ENCODE peak calls at places on chromosomes 6 and 20, in ten cellular contexts. U, I, W, V, Q, N, B, J, C and Y are unnamed samples.
A peak's percentile ranks its signal among the peaks of the same experiment; 100 is the strongest.

GRCh38 chr6:39029156-39030011 is 19.2 kb upstream of the GLP1R start:
- DNase-seq in B (peak; percentile 77), I (peak; percentile 36), J (no peak), C (no peak), Q (no peak), U (peak; percentile 33), V (no peak), N (no peak), W (peak; percentile 38), Y (peak; percentile 74)

GRCh38 chr6:78589426-78589825 is 277.9 kb upstream of the IRAK1BP1 start:
- DNase-seq in N (no peak), C (no peak), I (no peak), B (no peak), V (no peak), J (no peak), W (no peak), Q (no peak), U (no peak), Y (no peak)

GRCh38 chr6:25476126-25476525 is 175.9 kb upstream of the SCGN start:
- DNase-seq in Q (peak; percentile 11), N (peak; percentile 30), B (no peak), I (no peak), U (no peak), W (no peak), J (no peak), C (no peak), V (no peak), Y (no peak)

GRCh38 chr20:61908057-61909026 is 157.3 kb downstream of the TAF4 start:
- DNase-seq in J (peak; percentile 62), Q (no peak), I (no peak), N (no peak), W (no peak), B (no peak), V (no peak), C (no peak), U (no peak), Y (peak; percentile 10)

GRCh38 chr20:51354769-51355319 is 187.7 kb downstream of the NFATC2 start:
- DNase-seq in B (no peak), N (peak; percentile 62), U (no peak), C (no peak), I (no peak), V (no peak), J (peak; percentile 63), W (no peak), Q (peak; percentile 84), Y (no peak)

GRCh38 chr6:116536216-116536621 is 9.3 kb downstream of the TRAPPC3L start:
- DNase-seq in W (peak; percentile 27), C (no peak), V (no peak), U (peak; percentile 72), Q (peak; percentile 71), N (peak; percentile 50), I (peak; percentile 65), B (no peak), J (no peak), Y (no peak)

GRCh38 chr6:107768044-107768443 is 56.1 kb downstream of the SCML4 start:
- DNase-seq in Q (no peak), U (no peak), N (no peak), W (no peak), B (no peak), C (no peak), I (no peak), V (no peak), J (no peak), Y (no peak)

GRCh38 chr20:62358171-62358719 is 8.9 kb downstream of the LAMA5 start:
- DNase-seq in W (no peak), I (no peak), N (no peak), U (no peak), J (no peak), V (no peak), B (no peak), C (no peak), Q (no peak), Y (peak; percentile 28)

GRCh38 chr6:25660512-25660911 is 8.5 kb downstream of the SCGN start:
- DNase-seq in J (no peak), N (peak; percentile 49), U (no peak), I (no peak), Q (peak; percentile 54), W (no peak), B (no peak), V (no peak), C (peak; percentile 9), Y (no peak)

GRCh38 chr20:47113362-47114118 is 218.9 kb downstream of the EYA2 start:
- DNase-seq in C (no peak), B (no peak), N (no peak), I (no peak), W (no peak), J (no peak), U (no peak), V (no peak), Q (peak; percentile 76), Y (no peak)

GRCh38 chr6:62613920-62614319 is 327.9 kb upstream of the KHDRBS2 start:
- DNase-seq in J (no peak), C (no peak), N (no peak), W (no peak), U (no peak), Q (no peak), B (peak; percentile 52), V (no peak), I (no peak), Y (no peak)

GRCh38 chr6:62615366-62616015 is 329.5 kb upstream of the KHDRBS2 start:
- DNase-seq in B (no peak), N (no peak), V (no peak), I (no peak), Q (no peak), W (no peak), U (no peak), J (no peak), C (no peak), Y (no peak)

GRCh38 chr6:62612526-62612925 is 326.5 kb upstream of the KHDRBS2 start:
- DNase-seq in W (no peak), J (no peak), V (no peak), I (no peak), U (no peak), B (no peak), Q (no peak), C (no peak), N (no peak), Y (peak; percentile 27)

DNA sequence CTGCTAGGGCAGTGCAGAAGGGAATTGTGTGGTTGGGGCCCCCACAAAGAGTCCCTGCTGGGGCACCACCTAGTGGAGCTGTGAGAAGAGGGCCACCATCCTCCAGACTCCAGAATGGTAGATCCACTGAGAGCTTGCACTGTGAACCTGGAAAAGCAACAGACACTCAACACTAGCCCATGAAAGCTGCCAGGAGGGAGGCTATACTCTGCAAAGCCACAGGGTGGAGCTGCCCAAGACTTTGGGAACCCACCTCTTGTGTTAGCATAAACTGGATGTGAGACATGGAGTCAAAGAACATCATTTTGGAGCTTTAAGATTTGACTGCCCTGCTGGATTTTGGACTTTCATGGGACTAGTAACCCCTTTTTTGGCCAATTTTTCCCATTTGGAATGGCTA is 328.4 kb upstream of the KHDRBS2 start:
- DNase-seq in U (no peak), C (no peak), W (no peak), N (no peak), I (no peak), V (no peak), B (peak; percentile 29), J (no peak), Q (no peak), Y (no peak)
- TF ChIP-seq CTCF in U (no peak), C (no peak), W (no peak), N (no peak), I (peak; percentile 5), V (no peak), B (peak; percentile 42), J (no peak), Q (no peak), Y (peak; percentile 9)

DNA sequence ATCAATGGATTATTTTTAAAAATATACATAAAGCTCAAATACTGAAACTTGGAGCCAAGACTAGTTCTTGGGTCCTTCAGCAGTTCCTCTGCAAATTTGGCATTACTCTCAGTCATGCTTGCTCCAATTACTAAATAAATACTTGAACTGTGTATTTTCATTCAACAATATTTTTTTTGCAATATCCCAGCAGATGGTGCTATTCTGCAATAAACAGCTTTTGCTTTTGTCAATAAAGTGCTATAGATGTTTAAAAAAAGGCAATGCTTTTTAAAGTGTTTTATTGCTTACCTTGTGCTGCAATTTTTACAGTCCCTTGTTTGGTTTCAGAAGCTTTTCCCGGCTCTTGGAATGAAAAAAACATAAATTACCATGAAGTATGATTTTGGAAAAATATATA is 243.4 kb downstream of the TRDN start:
- DNase-seq in U (peak; percentile 55), I (peak; percentile 9), C (no peak), N (no peak), V (no peak), W (no peak), J (no peak), Q (no peak), B (no peak), Y (no peak)
- TF ChIP-seq CTCF in U (peak; percentile 38), I (peak; percentile 10), C (no peak), N (no peak), V (no peak), W (no peak), J (no peak), Q (no peak), B (peak; percentile 48), Y (peak; percentile 8)

GRCh38 chr6:130314271-130314670 is 51.5 kb upstream of the TMEM200A start:
- DNase-seq in W (no peak), J (no peak), V (no peak), I (peak; percentile 21), Q (no peak), B (no peak), U (no peak), N (no peak), C (no peak), Y (no peak)

GRCh38 chr6:130309028-130309427 is 56.8 kb upstream of the TMEM200A start:
- DNase-seq in W (no peak), I (no peak), Q (no peak), U (no peak), V (no peak), C (no peak), J (no peak), N (no peak), B (no peak), Y (no peak)

GRCh38 chr6:130307752-130308361 is 58.0 kb upstream of the TMEM200A start:
- DNase-seq in Q (peak; percentile 91), U (no peak), N (peak; percentile 73), J (no peak), B (no peak), V (no peak), I (no peak), W (no peak), C (peak; percentile 52), Y (no peak)

DNA sequence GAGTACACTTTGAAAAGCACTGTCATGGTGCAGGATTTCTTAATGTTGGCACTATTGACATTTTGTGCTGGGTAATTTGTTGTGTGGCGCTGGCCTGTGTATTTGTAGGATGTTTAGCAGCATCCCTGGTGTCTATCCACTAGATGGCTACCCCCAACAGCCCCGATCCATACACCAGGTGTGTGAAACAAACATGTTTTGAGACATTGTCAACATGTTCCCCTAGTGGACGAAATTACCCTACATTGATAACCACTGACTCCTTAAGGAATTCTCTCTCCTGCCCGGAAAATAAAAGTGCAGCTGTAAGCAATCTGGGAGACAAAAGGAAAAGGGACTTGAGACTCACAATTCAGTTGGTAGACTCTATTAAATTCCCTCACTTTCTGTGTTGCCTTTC is 52.6 kb upstream of the TMEM200A start:
- DNase-seq in C (no peak), B (no peak), J (no peak), W (no peak), V (no peak), N (no peak), U (no peak), Q (no peak), I (no peak), Y (no peak)
- TF ChIP-seq CTCF in C (no peak), B (peak; percentile 53), J (no peak), W (no peak), V (no peak), N (no peak), U (no peak), Q (no peak), I (no peak), Y (peak; percentile 27)

GRCh38 chr20:48827880-48828733 is at the start of gene PREX1:
- DNase-seq in V (peak; percentile 91), U (peak; percentile 83), N (peak; percentile 82), Q (peak; percentile 61), B (peak; percentile 80), W (peak; percentile 61), C (no peak), I (peak; percentile 97), J (peak; percentile 98), Y (peak; percentile 83)
- TF ChIP-seq CTCF in V (no peak), U (no peak), N (no peak), Q (no peak), B (no peak), W (no peak), C (no peak), I (no peak), J (peak; percentile 9), Y (no peak)